ENCODE peak calls at places on chromosomes 16 and 17, in nine cellular contexts. O is heart left ventricle; K is PC-3; R is fibroblast of lung; H is Peyer's patch; S is colonic mucosa; L is CD4-positive, alpha-beta T cell; I is sigmoid colon; A is CD4-positive, CD25-positive, alpha-beta regulatory T cell. V is an unnamed sample.
A peak's percentile ranks its signal among the peaks of the same experiment; 100 is the strongest.

GRCh38 chr16:88979616-88980015 is 2.6 kb upstream of the CBFA2T3 start:
- DNase-seq in O (no peak), K (no peak), R (no peak), H (no peak), S (no peak), L (no peak), I (no peak), A (no peak), V (no peak)

GRCh38 chr17:77442976-77443742 is 302.4 kb downstream of the SEC14L1 start:
- DNase-seq in O (no peak), K (no peak), R (no peak), H (no peak), S (no peak), L (no peak), I (no peak), A (no peak), V (no peak)

GRCh38 chr17:1873418-1873817 is 43.6 kb downstream of the RPA1 start:
- DNase-seq in O (no peak), K (no peak), R (no peak), H (no peak), S (no peak), L (no peak), I (no peak), A (no peak), V (no peak)

GRCh38 chr17:71378036-71378435 is 742.8 kb upstream of the SOX9 start:
- DNase-seq in O (no peak), K (no peak), R (no peak), H (no peak), S (no peak), L (no peak), I (no peak), A (no peak), V (no peak)

GRCh38 chr16:9929313-9929712 is 252.9 kb downstream of the GRIN2A start:
- DNase-seq in O (no peak), K (no peak), R (no peak), H (no peak), S (no peak), L (no peak), I (no peak), A (no peak), V (no peak)

GRCh38 chr16:67156146-67156844 is 3.4 kb downstream of the TRADD start:
- DNase-seq in O (no peak), K (no peak), R (no peak), H (peak; percentile 60), S (peak; percentile 50), L (no peak), I (peak; percentile 62), A (no peak), V (no peak)

GRCh38 chr17:29855686-29856085 is 74.3 kb downstream of the SSH2 start:
- DNase-seq in O (no peak), K (no peak), R (peak; percentile 46), H (no peak), S (no peak), L (no peak), I (no peak), A (no peak), V (peak; percentile 62)

GRCh38 chr17:81523139-81524062 is 4.8 kb upstream of the FSCN2 start:
- DNase-seq in O (peak; percentile 61), K (peak; percentile 15), R (peak; percentile 54), H (no peak), S (no peak), L (no peak), I (peak; percentile 83), A (no peak), V (no peak)

GRCh38 chr17:60888812-60889709 is 211.4 kb downstream of the BCAS3 start:
- DNase-seq in O (no peak), K (peak; percentile 62), R (no peak), H (no peak), S (no peak), L (no peak), I (no peak), A (no peak), V (no peak)

GRCh38 chr17:66518677-66519076 is 216.3 kb downstream of the PRKCA start:
- DNase-seq in O (no peak), K (no peak), R (no peak), H (no peak), S (no peak), L (no peak), I (no peak), A (no peak), V (no peak)

GRCh38 chr16:79810449-79811189 is 210.1 kb upstream of the MAF start:
- DNase-seq in O (no peak), K (peak; percentile 3), R (no peak), H (no peak), S (no peak), L (no peak), I (no peak), A (no peak), V (peak; percentile 80)

GRCh38 chr16:82638095-82638798 is 11.5 kb downstream of the CDH13 start:
- DNase-seq in O (no peak), K (peak; percentile 57), R (peak; percentile 83), H (no peak), S (no peak), L (no peak), I (peak; percentile 3), A (no peak), V (peak; percentile 81)

GRCh38 chr17:79993390-79994221 is 42.1 kb downstream of the TBC1D16 start:
- DNase-seq in O (peak; percentile 70), K (no peak), R (peak; percentile 98), H (peak; percentile 69), S (peak; percentile 78), L (no peak), I (peak; percentile 96), A (no peak), V (peak; percentile 83)

GRCh38 chr17:31391496-31391949 is at the start of gene RAB11FIP4:
- DNase-seq in O (no peak), K (no peak), R (peak; percentile 23), H (no peak), S (no peak), L (no peak), I (no peak), A (no peak), V (no peak)

GRCh38 chr16:86601356-86601755 is 23.0 kb downstream of the FOXL1 start:
- DNase-seq in O (no peak), K (no peak), R (no peak), H (no peak), S (no peak), L (no peak), I (no peak), A (no peak), V (no peak)
- H3K27me3 ChIP-seq in O (peaks cover 4% of the 10 kb centered on the region), K (no peaks in the 10 kb centered on the region), R (no peaks in the 10 kb centered on the region), H (no peaks in the 10 kb centered on the region), S (no peaks in the 10 kb centered on the region), L (peaks cover 5% of the 10 kb centered on the region), I (peaks cover 2% of the 10 kb centered on the region), A (peaks cover 2% of the 10 kb centered on the region), V (no peaks in the 10 kb centered on the region)

GRCh38 chr16:22719945-22720344 is 94.0 kb upstream of the HS3ST2 start:
- DNase-seq in O (no peak), K (peak; percentile 12), R (no peak), H (no peak), S (no peak), L (no peak), I (no peak), A (no peak), V (no peak)
- H3K27me3 ChIP-seq in O (no peaks in the 10 kb centered on the region), K (no peaks in the 10 kb centered on the region), R (no peaks in the 10 kb centered on the region), H (no peaks in the 10 kb centered on the region), S (no peaks in the 10 kb centered on the region), L (peaks cover 4% of the 10 kb centered on the region), I (no peaks in the 10 kb centered on the region), A (no peaks in the 10 kb centered on the region), V (no peaks in the 10 kb centered on the region)

GRCh38 chr17:38578641-38579480 is 26.9 kb downstream of the SRCIN1 start:
- DNase-seq in O (no peak), K (no peak), R (no peak), H (no peak), S (no peak), L (no peak), I (no peak), A (no peak), V (no peak)
- H3K27me3 ChIP-seq in O (peaks cover 85% of the 10 kb centered on the region), K (no peaks in the 10 kb centered on the region), R (peaks cover 51% of the 10 kb centered on the region), H (peaks cover 29% of the 10 kb centered on the region), S (peaks cover 24% of the 10 kb centered on the region), L (peaks cover 87% of the 10 kb centered on the region), I (peaks cover 10% of the 10 kb centered on the region), A (peaks cover 36% of the 10 kb centered on the region), V (peaks cover 18% of the 10 kb centered on the region)

DNA sequence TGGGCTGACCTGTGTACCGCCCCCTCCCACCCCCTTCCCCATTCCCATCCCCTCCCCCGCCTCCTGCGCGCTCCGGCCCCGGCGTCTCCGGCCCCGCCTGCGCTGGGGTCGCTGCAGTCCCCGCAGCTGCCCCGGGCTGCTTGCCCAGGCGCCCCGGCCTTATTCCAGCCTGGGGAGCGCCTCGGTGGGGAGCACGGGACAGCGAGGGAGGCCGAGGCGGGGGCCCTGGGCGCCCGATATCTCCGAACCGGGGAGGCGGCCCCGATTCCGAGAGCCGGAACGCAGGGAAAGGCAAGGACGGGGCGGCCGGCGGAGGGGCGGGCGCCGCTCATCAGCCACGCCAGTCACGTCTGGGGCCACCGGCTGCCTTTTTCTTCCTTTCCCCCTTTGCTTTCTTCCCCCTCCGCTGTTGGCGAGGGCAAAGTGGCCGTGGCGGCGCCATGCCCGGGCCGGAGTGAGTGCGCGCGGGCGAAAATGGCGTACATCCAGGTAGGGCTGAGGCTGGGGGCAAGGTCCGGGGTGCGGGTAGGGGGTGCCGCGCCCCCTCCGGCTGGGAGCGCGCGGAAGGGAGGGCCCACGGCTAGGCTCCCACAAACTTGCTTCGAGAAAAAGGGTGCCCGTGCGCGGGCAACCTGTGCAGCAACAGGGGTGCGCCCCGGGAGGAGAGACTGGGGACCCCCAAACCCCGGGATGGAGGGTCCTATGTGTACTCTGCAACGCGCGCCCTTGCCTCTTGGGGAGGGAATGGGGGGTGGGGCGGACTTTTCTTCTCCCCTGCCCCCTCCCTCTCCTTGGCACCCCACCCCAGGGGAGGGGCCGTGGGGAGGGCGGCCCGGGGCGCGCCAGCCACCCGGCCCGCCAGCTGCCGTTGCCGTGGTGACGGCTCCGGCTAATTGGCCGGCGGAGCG is at the start of gene SYT17:
- DNase-seq in O (peak; percentile 22), K (peak; percentile 21), R (no peak), H (peak; percentile 74), S (peak; percentile 29), L (no peak), I (no peak), A (no peak), V (no peak)
- H3K27me3 ChIP-seq in O (peaks cover 35% of the 10 kb centered on the region), K (no peaks in the 10 kb centered on the region), R (peaks cover 28% of the 10 kb centered on the region), H (no peaks in the 10 kb centered on the region), S (no peaks in the 10 kb centered on the region), L (peaks cover 18% of the 10 kb centered on the region), I (peaks cover 18% of the 10 kb centered on the region), A (no peaks in the 10 kb centered on the region), V (peaks cover 5% of the 10 kb centered on the region)

GRCh38 chr17:28473542-28473941 is at the start of gene SLC13A2:
- DNase-seq in O (no peak), K (no peak), R (no peak), H (peak; percentile 74), S (peak; percentile 82), L (no peak), I (peak; percentile 22), A (no peak), V (no peak)
- H3K27me3 ChIP-seq in O (no peaks in the 10 kb centered on the region), K (no peaks in the 10 kb centered on the region), R (peaks cover 17% of the 10 kb centered on the region), H (no peaks in the 10 kb centered on the region), S (no peaks in the 10 kb centered on the region), L (no peaks in the 10 kb centered on the region), I (no peaks in the 10 kb centered on the region), A (no peaks in the 10 kb centered on the region), V (no peaks in the 10 kb centered on the region)